ENCODE peak calls at places on chromosomes 7 and 10, in eight cellular contexts. One of them, this sample, is unnamed.

GRCh38 chr10:96271017-96271815 is at the start of gene BLNK:
- DNase-seq in fibroblast of gingiva: peak
- DNase-seq in heart left ventricle: peak
- DNase-seq in CD8-positive, alpha-beta memory T cell: no peak
- DNase-seq in DMS153: no peak
- DNase-seq in GM04504: no peak
- DNase-seq in ELR: no peak
- DNase-seq in nucleus accumbens: peak
- DNase-seq in this sample: peak

GRCh38 chr10:132375116-132375794 is 21.7 kb upstream of the PWWP2B start:
- DNase-seq in GM04504: no peak
- DNase-seq in heart left ventricle: no peak
- DNase-seq in CD8-positive, alpha-beta memory T cell: no peak
- DNase-seq in DMS153: no peak
- DNase-seq in ELR: no peak
- DNase-seq in nucleus accumbens: no peak
- DNase-seq in fibroblast of gingiva: no peak
- DNase-seq in this sample: no peak

GRCh38 chr7:141295367-141295895 is 221.6 kb downstream of the TMEM178B start:
- DNase-seq in CD8-positive, alpha-beta memory T cell: no peak
- DNase-seq in fibroblast of gingiva: no peak
- DNase-seq in nucleus accumbens: no peak
- DNase-seq in GM04504: no peak
- DNase-seq in heart left ventricle: no peak
- DNase-seq in ELR: no peak
- DNase-seq in DMS153: no peak
- DNase-seq in this sample: no peak

GRCh38 chr10:57188846-57189245 is 827.8 kb upstream of the ZWINT start:
- DNase-seq in DMS153: no peak
- DNase-seq in heart left ventricle: no peak
- DNase-seq in GM04504: no peak
- DNase-seq in ELR: no peak
- DNase-seq in fibroblast of gingiva: no peak
- DNase-seq in nucleus accumbens: no peak
- DNase-seq in CD8-positive, alpha-beta memory T cell: no peak
- DNase-seq in this sample: no peak

GRCh38 chr10:6494934-6495592 is 85.0 kb downstream of the PRKCQ start:
- DNase-seq in nucleus accumbens: no peak
- DNase-seq in ELR: no peak
- DNase-seq in fibroblast of gingiva: no peak
- DNase-seq in GM04504: no peak
- DNase-seq in heart left ventricle: no peak
- DNase-seq in DMS153: no peak
- DNase-seq in CD8-positive, alpha-beta memory T cell: peak
- DNase-seq in this sample: no peak

GRCh38 chr10:14598809-14599764 is 175.6 kb downstream of the FAM107B start:
- DNase-seq in ELR: no peak
- DNase-seq in GM04504: no peak
- DNase-seq in heart left ventricle: no peak
- DNase-seq in nucleus accumbens: no peak
- DNase-seq in CD8-positive, alpha-beta memory T cell: peak
- DNase-seq in fibroblast of gingiva: no peak
- DNase-seq in DMS153: no peak
- DNase-seq in this sample: no peak

GRCh38 chr10:33631991-33632390 is 297.5 kb upstream of the NRP1 start:
- DNase-seq in GM04504: no peak
- DNase-seq in ELR: no peak
- DNase-seq in heart left ventricle: no peak
- DNase-seq in nucleus accumbens: peak
- DNase-seq in DMS153: no peak
- DNase-seq in CD8-positive, alpha-beta memory T cell: no peak
- DNase-seq in fibroblast of gingiva: no peak
- DNase-seq in this sample: no peak

GRCh38 chr7:82335927-82336326 is 107.7 kb downstream of the CACNA2D1 start:
- DNase-seq in fibroblast of gingiva: peak
- DNase-seq in nucleus accumbens: no peak
- DNase-seq in DMS153: peak
- DNase-seq in heart left ventricle: peak
- DNase-seq in CD8-positive, alpha-beta memory T cell: no peak
- DNase-seq in ELR: peak
- DNase-seq in GM04504: no peak
- DNase-seq in this sample: peak

GRCh38 chr10:22479419-22479818 is 134.1 kb downstream of the SPAG6 start:
- DNase-seq in DMS153: no peak
- DNase-seq in GM04504: no peak
- DNase-seq in fibroblast of gingiva: no peak
- DNase-seq in CD8-positive, alpha-beta memory T cell: no peak
- DNase-seq in ELR: no peak
- DNase-seq in heart left ventricle: no peak
- DNase-seq in nucleus accumbens: peak
- DNase-seq in this sample: no peak

GRCh38 chr7:97845622-97846203 is 26.5 kb downstream of the ASNS start:
- DNase-seq in fibroblast of gingiva: no peak
- DNase-seq in nucleus accumbens: no peak
- DNase-seq in DMS153: peak
- DNase-seq in GM04504: no peak
- DNase-seq in CD8-positive, alpha-beta memory T cell: no peak
- DNase-seq in ELR: peak
- DNase-seq in heart left ventricle: no peak
- DNase-seq in this sample: peak

GRCh38 chr7:112484671-112485097 is 3.9 kb downstream of the LSMEM1 start:
- DNase-seq in ELR: peak
- DNase-seq in DMS153: no peak
- DNase-seq in nucleus accumbens: no peak
- DNase-seq in heart left ventricle: no peak
- DNase-seq in fibroblast of gingiva: peak
- DNase-seq in GM04504: peak
- DNase-seq in CD8-positive, alpha-beta memory T cell: no peak
- DNase-seq in this sample: peak

GRCh38 chr7:155274956-155275355 is 22.7 kb upstream of the INSIG1 start:
- DNase-seq in ELR: no peak
- DNase-seq in fibroblast of gingiva: peak
- DNase-seq in CD8-positive, alpha-beta memory T cell: no peak
- DNase-seq in heart left ventricle: no peak
- DNase-seq in DMS153: no peak
- DNase-seq in nucleus accumbens: no peak
- DNase-seq in GM04504: no peak
- DNase-seq in this sample: no peak

GRCh38 chr10:97519342-97519741 is 20.6 kb downstream of the UBTD1 start:
- DNase-seq in CD8-positive, alpha-beta memory T cell: no peak
- DNase-seq in nucleus accumbens: no peak
- DNase-seq in heart left ventricle: no peak
- DNase-seq in fibroblast of gingiva: no peak
- DNase-seq in ELR: no peak
- DNase-seq in GM04504: no peak
- DNase-seq in DMS153: no peak
- DNase-seq in this sample: no peak

GRCh38 chr10:17782921-17783665 is 26.1 kb upstream of the MRC1 start:
- DNase-seq in fibroblast of gingiva: peak
- DNase-seq in CD8-positive, alpha-beta memory T cell: no peak
- DNase-seq in DMS153: no peak
- DNase-seq in heart left ventricle: no peak
- DNase-seq in nucleus accumbens: no peak
- DNase-seq in GM04504: peak
- DNase-seq in ELR: peak
- DNase-seq in this sample: peak

GRCh38 chr7:88922944-88923343 is 127.4 kb upstream of the TEX47 start:
- DNase-seq in heart left ventricle: no peak
- DNase-seq in CD8-positive, alpha-beta memory T cell: no peak
- DNase-seq in GM04504: no peak
- DNase-seq in fibroblast of gingiva: no peak
- DNase-seq in ELR: no peak
- DNase-seq in nucleus accumbens: no peak
- DNase-seq in DMS153: no peak
- DNase-seq in this sample: no peak

GRCh38 chr10:3106908-3107425 is 39.6 kb downstream of the PFKP start:
- DNase-seq in CD8-positive, alpha-beta memory T cell: no peak
- DNase-seq in GM04504: no peak
- DNase-seq in nucleus accumbens: no peak
- DNase-seq in ELR: no peak
- DNase-seq in heart left ventricle: no peak
- DNase-seq in fibroblast of gingiva: peak
- DNase-seq in DMS153: no peak
- DNase-seq in this sample: peak

GRCh38 chr7:50335795-50336754 is 31.6 kb downstream of the IKZF1 start:
- DNase-seq in ELR: no peak
- DNase-seq in fibroblast of gingiva: no peak
- DNase-seq in nucleus accumbens: no peak
- DNase-seq in heart left ventricle: no peak
- DNase-seq in DMS153: peak
- DNase-seq in CD8-positive, alpha-beta memory T cell: peak
- DNase-seq in GM04504: no peak
- DNase-seq in this sample: no peak

GRCh38 chr7:79132844-79133451 is 320.5 kb downstream of the MAGI2 start:
- DNase-seq in fibroblast of gingiva: peak
- DNase-seq in heart left ventricle: no peak
- DNase-seq in ELR: peak
- DNase-seq in nucleus accumbens: no peak
- DNase-seq in CD8-positive, alpha-beta memory T cell: no peak
- DNase-seq in GM04504: no peak
- DNase-seq in DMS153: no peak
- DNase-seq in this sample: peak

GRCh38 chr10:14603539-14604102 is 171.1 kb downstream of the FAM107B start:
- DNase-seq in CD8-positive, alpha-beta memory T cell: peak
- DNase-seq in nucleus accumbens: peak
- DNase-seq in ELR: peak
- DNase-seq in GM04504: no peak
- DNase-seq in fibroblast of gingiva: peak
- DNase-seq in DMS153: no peak
- DNase-seq in heart left ventricle: no peak
- DNase-seq in this sample: no peak

GRCh38 chr10:86443069-86443468 is 76.5 kb upstream of the GRID1 start:
- DNase-seq in ELR: peak
- DNase-seq in heart left ventricle: no peak
- DNase-seq in GM04504: no peak
- DNase-seq in DMS153: no peak
- DNase-seq in nucleus accumbens: no peak
- DNase-seq in CD8-positive, alpha-beta memory T cell: no peak
- DNase-seq in fibroblast of gingiva: peak
- DNase-seq in this sample: peak

GRCh38 chr7:144830024-144830785 is 5.6 kb downstream of the TPK1 start:
- DNase-seq in ELR: peak
- DNase-seq in CD8-positive, alpha-beta memory T cell: no peak
- DNase-seq in heart left ventricle: no peak
- DNase-seq in fibroblast of gingiva: no peak
- DNase-seq in GM04504: no peak
- DNase-seq in DMS153: no peak
- DNase-seq in nucleus accumbens: no peak
- DNase-seq in this sample: no peak

GRCh38 chr10:119658274-119658673 is 7.1 kb downstream of the BAG3 start:
- DNase-seq in heart left ventricle: peak
- DNase-seq in fibroblast of gingiva: peak
- DNase-seq in DMS153: no peak
- DNase-seq in CD8-positive, alpha-beta memory T cell: no peak
- DNase-seq in nucleus accumbens: peak
- DNase-seq in ELR: peak
- DNase-seq in GM04504: peak
- DNase-seq in this sample: peak

This sample was measured in choroid plexus epithelial cell.